ENCODE peak calls at places on chromosomes 7 and 10, in four cellular contexts. N is cardiac muscle cell, G is neural progenitor cell, Z is lower lobe of right lung. C is an unnamed sample. For H3K4me1 and H3K9me3, the result is how much of the 10 kb centered on the place peaks cover.

GRCh38 chr10:80485410-80486135 is 31.5 kb downstream of the TSPAN14 start:
- DNase-seq in N (no peak), G (no peak), Z (no peak), C (no peak)

GRCh38 chr10:59284111-59284975 is 78.0 kb downstream of the FAM13C start:
- DNase-seq in N (no peak), G (no peak), Z (no peak), C (no peak)

GRCh38 chr10:88149906-88150305 is 286.5 kb downstream of the PTEN start:
- DNase-seq in N (no peak), G (no peak), Z (no peak), C (no peak)

GRCh38 chr7:2269468-2270460 is 27.7 kb downstream of the NUDT1 start:
- DNase-seq in N (no peak), G (peak), Z (no peak), C (no peak)

GRCh38 chr7:87370660-87371180 is 25.3 kb downstream of the CROT start:
- DNase-seq in N (no peak), G (no peak), Z (no peak), C (no peak)

GRCh38 chr7:84948632-84949031 is 238.2 kb downstream of the SEMA3D start:
- DNase-seq in N (no peak), G (no peak), Z (no peak), C (no peak)

GRCh38 chr7:44046321-44047061 is 2.0 kb downstream of the DBNL start:
- DNase-seq in N (no peak), G (no peak), Z (no peak), C (peak)

GRCh38 chr10:93580824-93581223 is 14.4 kb downstream of the FFAR4 start:
- DNase-seq in N (no peak), G (peak), Z (no peak), C (no peak)

GRCh38 chr10:92857904-92858514 is 9.7 kb downstream of the EXOC6 start:
- DNase-seq in N (no peak), G (no peak), Z (no peak), C (no peak)

GRCh38 chr10:60312818-60313588 is 76.7 kb downstream of the ANK3 start:
- DNase-seq in N (no peak), G (no peak), Z (no peak), C (no peak)

GRCh38 chr10:28217848-28218247 is 85.0 kb downstream of the MPP7 start:
- DNase-seq in N (no peak), G (no peak), Z (no peak), C (no peak)

GRCh38 chr7:36686499-36686898 is 37.8 kb downstream of the AOAH start:
- DNase-seq in N (no peak), G (no peak), Z (no peak), C (peak)

GRCh38 chr10:49598164-49598856 is 11.8 kb upstream of the SLC18A3 start:
- DNase-seq in N (no peak), G (no peak), Z (no peak), C (no peak)

GRCh38 chr7:135247746-135248471 is 14.3 kb downstream of the STRA8 start:
- DNase-seq in N (no peak), G (no peak), Z (no peak), C (no peak)

GRCh38 chr7:21675255-21675654 is 132.4 kb downstream of the DNAH11 start:
- DNase-seq in N (no peak), G (peak), Z (no peak), C (no peak)

GRCh38 chr7:137961200-137962177 is 40.4 kb downstream of the CREB3L2 start:
- DNase-seq in N (no peak), G (no peak), Z (no peak), C (no peak)

GRCh38 chr10:8444630-8445029 is 390.1 kb downstream of the GATA3 start:
- DNase-seq in N (peak), G (peak), Z (no peak), C (no peak)

GRCh38 chr7:84799131-84799530 is 387.7 kb downstream of the SEMA3D start:
- DNase-seq in N (no peak), G (no peak), Z (no peak), C (no peak)

GRCh38 chr10:47368431-47369180 is 15.5 kb downstream of the ZNF488 start:
- DNase-seq in N (no peak), G (no peak), Z (no peak), C (no peak)

GRCh38 chr10:22505923-22506685 is 160.8 kb downstream of the SPAG6 start:
- DNase-seq in N (no peak), G (no peak), Z (no peak), C (no peak)

GRCh38 chr10:72171175-72171630 is 44.6 kb upstream of the ANAPC16 start:
- DNase-seq in N (no peak), G (no peak), Z (peak), C (no peak)

GRCh38 chr10:30186371-30186875 is 127.0 kb upstream of the JCAD start:
- DNase-seq in N (no peak), G (peak), Z (no peak), C (no peak)

GRCh38 chr10:48523820-48524758 is 80.8 kb downstream of the ARHGAP22 start:
- DNase-seq in N (peak), G (peak), Z (no peak), C (no peak)

GRCh38 chr7:77481615-77482014 is 55.5 kb upstream of the PTPN12 start:
- DNase-seq in N (no peak), G (no peak), Z (no peak), C (no peak)

GRCh38 chr7:55555160-55555559 is 17.1 kb downstream of the VOPP1 start:
- DNase-seq in N (no peak), G (no peak), Z (no peak), C (no peak)

GRCh38 chr7:132991615-132992587 is 90.0 kb downstream of the CHCHD3 start:
- DNase-seq in N (peak), G (peak), Z (no peak), C (no peak)

GRCh38 chr7:57414415-57414814 is 35.6 kb upstream of the ZNF716 start:
- DNase-seq in N (no peak), G (no peak), Z (no peak), C (no peak)
- H3K27ac ChIP-seq in N (no peak), G (no peak), Z (no peak), C (no peak)

GRCh38 chr7:52961084-52961483 is 74.3 kb upstream of the POM121L12 start:
- DNase-seq in N (peak), G (no peak), Z (no peak), C (no peak)
- H3K4me1 ChIP-seq in N (under half), G (under half), Z (under half), C (under half)

GRCh38 chr7:152402384-152403250 is 33.2 kb downstream of the KMT2C start:
- DNase-seq in N (no peak), G (no peak), Z (no peak), C (no peak)

GRCh38 chr7:152411389-152411788 is 24.4 kb downstream of the KMT2C start:
- DNase-seq in N (peak), G (peak), Z (no peak), C (no peak)

GRCh38 chr7:152403726-152404125 is 32.1 kb downstream of the KMT2C start:
- DNase-seq in N (no peak), G (no peak), Z (no peak), C (no peak)

DNA sequence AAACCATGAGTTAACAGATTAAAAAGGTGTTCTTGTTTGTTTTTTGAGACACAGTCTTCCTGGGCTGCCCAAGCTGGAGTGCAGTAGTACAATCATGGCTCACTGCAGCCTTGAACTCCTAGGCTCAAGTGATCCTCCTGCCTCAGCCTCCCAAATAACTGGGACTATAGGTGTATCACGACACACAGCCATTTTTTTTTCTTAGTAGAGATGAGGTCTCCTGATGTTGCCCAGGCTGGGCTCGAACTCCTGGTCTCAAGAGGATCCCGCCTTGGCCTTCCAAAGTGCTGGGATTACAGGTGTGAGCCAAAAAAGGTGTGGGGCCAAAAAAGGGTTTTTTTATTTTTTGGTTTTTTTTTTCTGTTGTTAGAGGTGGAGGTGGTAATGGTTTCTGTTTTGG is 29.3 kb downstream of the KMT2C start:
- DNase-seq in N (no peak), G (no peak), Z (no peak), C (no peak)
- H3K9me3 ChIP-seq in N (under half), G (under half), Z (under half), C (under half)

GRCh38 chr10:33122014-33122788 is 164.2 kb upstream of the ITGB1 start:
- DNase-seq in N (no peak), G (no peak), Z (no peak), C (no peak)
- H3K27ac ChIP-seq in N (no peak), G (no peak), Z (no peak), C (peak)

DNA sequence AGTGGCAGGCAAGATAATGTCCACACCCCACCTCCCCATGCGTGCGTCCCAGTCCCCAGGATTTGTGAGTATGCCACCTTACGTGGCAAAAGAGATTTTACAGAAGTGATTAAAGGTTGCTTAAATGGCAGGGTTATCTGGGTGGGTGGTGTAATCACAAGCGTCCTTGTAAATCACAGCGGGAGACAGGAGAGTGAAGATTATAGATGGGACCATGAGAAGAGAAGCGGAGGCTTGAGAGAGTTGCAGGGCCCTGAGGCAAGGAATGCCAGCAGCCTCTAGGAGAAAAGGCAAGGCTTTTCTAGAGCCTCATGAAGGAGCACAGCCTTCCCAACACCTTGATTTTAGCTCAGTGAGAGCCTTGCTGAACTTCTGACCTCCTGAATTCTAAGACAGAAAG is 10.2 kb downstream of the ZRANB1 start:
- DNase-seq in N (no peak), G (no peak), Z (no peak), C (no peak)
- H3K4me1 ChIP-seq in N (under half), G (under half), Z (under half), C (under half)

GRCh38 chr7:101555269-101555920 is 73.7 kb downstream of the MYL10 start:
- DNase-seq in N (no peak), G (no peak), Z (no peak), C (no peak)

GRCh38 chr7:101554584-101555268 is 74.4 kb downstream of the MYL10 start:
- DNase-seq in N (no peak), G (no peak), Z (no peak), C (no peak)

GRCh38 chr7:101557421-101557820 is 71.7 kb downstream of the MYL10 start:
- DNase-seq in N (no peak), G (no peak), Z (no peak), C (no peak)

GRCh38 chr7:101556453-101556968 is 72.6 kb downstream of the MYL10 start:
- DNase-seq in N (no peak), G (no peak), Z (no peak), C (no peak)

DNA sequence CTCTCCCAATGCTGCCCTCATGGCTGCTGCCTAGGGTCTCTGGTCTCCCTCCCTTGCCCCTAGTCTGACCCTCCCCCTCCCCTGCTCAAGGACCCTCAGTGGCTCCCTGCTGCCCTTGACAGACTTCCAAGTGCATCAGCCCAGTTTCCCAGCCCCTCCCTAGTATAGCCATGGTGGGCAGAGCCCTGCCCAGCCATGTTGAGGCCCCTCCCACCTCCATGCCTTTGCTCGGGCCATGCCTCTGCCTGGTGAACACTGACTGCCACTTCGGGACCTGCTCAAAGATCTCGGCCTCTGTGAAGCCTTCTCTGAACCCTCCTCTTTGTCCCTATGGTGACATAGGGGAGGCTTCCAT is 73.2 kb downstream of the MYL10 start:
- DNase-seq in N (no peak), G (no peak), Z (no peak), C (no peak)
- H3K9me3 ChIP-seq in N (under half), G (under half), Z (under half), C (under half)

GRCh38 chr10:97259119-97259518 is 33.3 kb downstream of the ARHGAP19 start:
- DNase-seq in N (no peak), G (no peak), Z (no peak), C (no peak)
- H3K27ac ChIP-seq in N (no peak), G (no peak), Z (no peak), C (peak)

DNA sequence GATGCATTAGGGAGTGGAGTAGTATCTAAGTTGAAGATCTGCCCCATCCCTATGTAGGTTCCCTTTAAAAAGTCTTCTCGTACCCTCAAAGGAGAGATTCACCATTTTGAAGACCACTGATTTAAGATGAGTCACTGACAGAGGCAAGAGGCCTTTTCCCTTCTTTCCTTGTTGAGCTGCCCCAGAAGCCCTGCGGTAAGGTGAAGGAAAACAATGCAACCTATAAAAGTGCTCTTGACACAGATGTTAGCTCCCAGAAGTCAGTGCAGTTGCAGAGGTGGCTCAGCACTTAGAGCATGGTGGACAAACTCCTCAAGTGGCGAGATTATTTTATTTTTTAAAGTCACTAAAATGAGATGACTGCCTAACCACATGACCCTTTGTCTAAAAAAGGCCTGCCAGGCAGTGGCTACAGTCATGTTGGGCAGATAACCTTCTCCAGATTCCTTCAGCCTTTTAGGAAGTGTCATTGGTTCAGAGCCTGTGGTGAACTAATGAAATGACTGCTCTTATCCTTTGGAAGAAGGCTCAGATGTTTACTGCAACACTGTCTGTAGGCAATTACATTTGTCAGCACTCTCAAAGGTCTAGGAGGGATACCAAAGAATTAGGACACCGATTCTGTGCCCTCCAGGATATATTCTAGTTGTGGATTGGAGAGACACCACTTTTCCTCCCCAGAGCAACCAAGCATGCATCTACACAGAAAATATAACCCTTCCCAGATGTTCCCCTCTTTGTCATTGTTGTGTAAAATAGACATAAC is 88.7 kb downstream of the ARID5B start:
- DNase-seq in N (no peak), G (no peak), Z (no peak), C (no peak)
- H3K4me1 ChIP-seq in N (under half), G (under half), Z (under half), C (under half)

DNA sequence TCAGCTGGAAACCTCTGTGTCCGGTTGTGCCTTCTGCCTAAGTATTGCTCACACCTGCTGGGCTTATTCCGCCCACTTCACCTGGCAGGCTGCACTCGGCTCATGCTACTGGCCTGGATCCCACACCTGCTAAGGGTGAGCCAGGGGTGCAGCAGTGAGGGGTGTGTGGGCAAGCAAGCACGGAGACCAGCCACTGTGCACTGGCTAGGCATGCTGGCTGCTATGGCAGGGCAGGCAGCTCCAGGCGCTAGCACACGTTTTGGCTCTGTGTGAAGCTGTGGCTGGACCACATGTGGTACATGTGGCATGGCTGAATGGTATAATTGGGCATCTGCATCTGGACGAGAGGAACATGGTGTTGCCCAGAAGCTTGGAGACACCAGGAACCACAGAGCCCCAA is 940.7 kb downstream of the NRG3 start:
- DNase-seq in N (no peak), G (no peak), Z (no peak), C (no peak)
- H3K9me3 ChIP-seq in N (under half), G (under half), Z (under half), C (under half)

C was measured in effector memory CD4-positive, alpha-beta T cell.